ENCODE peak calls at places on chromosomes 11 and 22, in nine cellular contexts. K is A549, T is transverse colon, A is ovary, Q is right lobe of liver, D is body of pancreas, U is IMR-90, B is testis, X is spleen. J is an unnamed sample. For H3K4me1, the result is how much of the 10 kb centered on the place peaks cover.

GRCh38 chr22:25172153-25172552 is 27.5 kb upstream of the CRYBB3 start:
- DNase-seq in Q (no peak), A (no peak), X (no peak), K (peak), U (no peak), T (peak), D (peak), B (peak), J (no peak)

GRCh38 chr11:7353100-7353499 is 101.4 kb downstream of the SYT9 start:
- DNase-seq in X (no peak), A (no peak), Q (no peak), K (peak), U (no peak), T (peak), B (peak), D (peak), J (no peak)

GRCh38 chr11:121318848-121319834 is 26.6 kb downstream of the SC5D start:
- DNase-seq in D (peak), X (no peak), U (peak), A (peak), Q (no peak), B (no peak), T (no peak), K (no peak), J (no peak)

GRCh38 chr11:73969091-73969490 is 13.6 kb downstream of the UCP2 start:
- DNase-seq in Q (no peak), T (no peak), B (no peak), U (no peak), K (no peak), X (peak), D (no peak), A (no peak), J (no peak)

GRCh38 chr22:23305922-23306374 is 125.6 kb downstream of the BCR start:
- DNase-seq in B (peak), X (peak), Q (no peak), T (peak), U (peak), A (peak), D (peak), K (no peak), J (peak)

GRCh38 chr22:17982572-17983141 is 41.7 kb downstream of the MICAL3 start:
- DNase-seq in D (no peak), T (no peak), B (no peak), U (no peak), X (no peak), K (no peak), A (no peak), Q (no peak), J (no peak)

GRCh38 chr11:72625746-72626636 is 48.2 kb downstream of the PDE2A start:
- DNase-seq in X (peak), U (peak), K (no peak), B (peak), D (peak), Q (peak), A (peak), T (peak), J (no peak)

GRCh38 chr11:88122956-88123355 is 52.3 kb downstream of the RAB38 start:
- DNase-seq in X (no peak), K (no peak), Q (no peak), U (no peak), B (no peak), A (no peak), T (no peak), D (no peak), J (no peak)

GRCh38 chr11:130181295-130182272 is 22.0 kb downstream of the ST14 start:
- DNase-seq in D (peak), Q (peak), B (no peak), U (peak), K (peak), T (peak), X (no peak), A (no peak), J (no peak)

GRCh38 chr11:35483131-35483800 is 42.1 kb downstream of the PAMR1 start:
- DNase-seq in D (no peak), K (no peak), X (no peak), Q (no peak), A (no peak), T (no peak), B (no peak), U (peak), J (no peak)

GRCh38 chr22:44574581-44575343 is 76.7 kb upstream of the RTL6 start:
- DNase-seq in X (no peak), Q (peak), U (no peak), B (peak), A (peak), D (no peak), T (no peak), K (no peak), J (no peak)

GRCh38 chr11:5690216-5690615 is 626 bp downstream of the TRIM22 start:
- DNase-seq in D (no peak), Q (no peak), K (no peak), X (no peak), B (peak), A (no peak), T (no peak), U (peak), J (no peak)

GRCh38 chr22:42961815-42962214 is 53.1 kb downstream of the PACSIN2 start:
- DNase-seq in Q (peak), X (no peak), U (no peak), A (no peak), K (no peak), T (no peak), D (no peak), B (no peak), J (no peak)

GRCh38 chr11:64130618-64131017 is 35.3 kb downstream of the MACROD1 start:
- DNase-seq in X (no peak), Q (no peak), K (no peak), U (no peak), D (peak), A (no peak), T (no peak), B (no peak), J (no peak)

GRCh38 chr11:206002-206384 is 1.2 kb downstream of the BET1L start:
- DNase-seq in Q (peak), D (no peak), U (no peak), X (no peak), A (no peak), B (peak), T (peak), K (no peak), J (no peak)

GRCh38 chr11:120244476-120244875 is 4.5 kb downstream of the POU2F3 start:
- DNase-seq in X (peak), T (no peak), U (peak), K (no peak), Q (no peak), A (no peak), D (no peak), B (no peak), J (no peak)

GRCh38 chr11:60978546-60979380 is 7.3 kb downstream of the CD6 start:
- DNase-seq in Q (no peak), X (no peak), U (no peak), B (peak), K (no peak), A (no peak), D (no peak), T (no peak), J (no peak)

GRCh38 chr11:112318193-112318592 is 57.5 kb upstream of the PLET1 start:
- DNase-seq in K (peak), X (no peak), Q (no peak), B (no peak), D (no peak), A (no peak), U (peak), T (no peak), J (no peak)

GRCh38 chr11:45501980-45502545 is 163.4 kb downstream of the CHST1 start:
- DNase-seq in X (peak), A (no peak), T (no peak), Q (no peak), U (no peak), B (no peak), K (no peak), D (no peak), J (no peak)

GRCh38 chr22:21951931-21952465 is 650 bp downstream of the PPM1F start:
- DNase-seq in A (peak), T (peak), X (peak), U (peak), Q (no peak), K (no peak), D (peak), B (peak), J (peak)

DNA sequence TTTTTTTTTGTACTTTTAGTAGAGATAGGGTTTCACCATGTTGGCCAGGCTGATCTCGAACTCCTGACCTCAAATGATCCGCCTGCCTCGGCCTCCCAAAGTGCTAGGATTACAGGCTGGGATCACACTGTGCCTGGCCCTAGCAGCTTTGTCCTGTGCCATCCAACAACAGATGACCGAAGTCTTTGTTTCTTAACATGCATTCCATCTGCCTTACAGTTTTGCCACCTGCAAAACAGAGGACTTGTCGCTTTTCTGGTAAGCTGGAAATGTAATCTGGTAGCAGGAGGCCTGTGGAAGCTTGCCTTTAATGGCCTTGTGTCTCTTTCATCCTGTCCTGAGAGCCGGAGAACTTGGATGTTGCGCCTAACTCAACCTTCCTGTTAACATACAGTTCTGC is 58.7 kb upstream of the PPP6R3 start:
- DNase-seq in D (no peak), T (no peak), U (no peak), Q (no peak), B (no peak), K (no peak), A (no peak), X (no peak), J (peak)
- H3K4me3 ChIP-seq in D (no peak), T (no peak), U (no peak), Q (no peak), B (no peak), K (no peak), A (no peak), X (no peak), J (no peak)

DNA sequence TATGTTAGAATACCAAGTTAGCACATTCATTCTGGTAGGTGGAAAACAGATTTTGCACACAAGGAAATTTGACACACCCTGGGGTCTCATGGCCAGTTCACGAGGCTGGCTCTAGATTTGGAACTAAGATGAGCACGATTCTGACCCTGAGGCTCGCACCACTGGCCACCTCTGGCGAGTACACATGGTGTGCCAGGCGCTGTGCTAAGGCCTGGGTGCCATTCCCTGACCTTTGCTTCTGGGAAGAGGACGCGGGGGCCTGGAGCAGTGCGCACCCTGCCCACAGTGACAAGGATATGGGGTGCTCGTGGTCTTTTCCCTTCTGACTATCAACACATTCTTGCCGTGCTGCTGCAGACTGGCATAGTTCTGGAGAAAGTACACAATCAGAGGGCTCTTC is 29.5 kb upstream of the DMC1 start:
- DNase-seq in Q (no peak), D (no peak), A (no peak), U (no peak), T (no peak), X (no peak), B (no peak), K (no peak), J (no peak)
- H3K4me1 ChIP-seq in Q (under half), D (under half), A (under half), U (under half), T (under half), X (under half), B (under half), K (under half), J (under half)

DNA sequence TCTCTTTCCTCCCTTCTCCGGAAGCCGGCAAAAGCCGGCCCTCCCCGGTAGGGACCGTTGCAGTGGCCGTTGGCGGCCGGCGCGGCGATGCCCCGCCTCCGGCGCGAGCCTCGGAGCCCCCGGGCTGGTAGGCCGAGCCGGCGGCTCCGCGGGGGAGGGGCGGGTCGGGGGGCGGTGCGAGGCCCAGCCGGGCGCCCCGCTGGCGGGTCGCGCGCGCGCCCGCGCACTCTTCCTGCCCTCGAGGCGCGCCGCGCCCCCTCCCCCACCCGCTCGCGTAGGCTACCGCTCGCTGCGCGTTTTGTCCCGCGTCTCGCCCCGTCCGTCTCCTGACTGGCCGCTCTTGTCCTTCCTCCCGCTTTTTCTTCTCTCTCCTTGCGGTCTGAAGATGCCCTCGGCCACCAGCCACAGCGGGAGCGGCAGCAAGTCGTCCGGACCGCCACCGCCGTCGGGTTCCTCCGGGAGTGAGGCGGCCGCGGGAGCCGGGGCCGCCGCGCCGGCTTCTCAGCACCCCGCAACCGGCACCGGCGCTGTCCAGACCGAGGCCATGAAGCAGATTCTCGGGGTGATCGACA is 591 bp downstream of the CAPRIN1 start:
- DNase-seq in U (peak), Q (peak), T (peak), A (peak), K (peak), D (peak), B (peak), X (peak), J (peak)
- TF ChIP-seq POLR2A in U (peak), Q (no peak), T (no peak), A (peak), K (peak), D (no peak), B (no peak), X (no peak), J (no peak)

GRCh38 chr11:2510626-2511402 is 66.0 kb downstream of the KCNQ1 start:
- DNase-seq in B (no peak), U (no peak), T (peak), X (peak), A (peak), K (no peak), Q (peak), D (no peak), J (no peak)
- H3K4me3 ChIP-seq in B (no peak), U (no peak), T (no peak), X (no peak), A (no peak), K (no peak), Q (no peak), D (no peak), J (no peak)